ENCODE peak calls at places on chromosomes 11 and 22, in four cellular contexts. P, I, U and B are unnamed samples.

GRCh38 chr22:46606886-46607285 is 13.3 kb upstream of the GRAMD4 start:
- DNase-seq in P (no peak), I (no peak), U (no peak), B (no peak)

GRCh38 chr11:45994421-45995341 is 72.2 kb downstream of the LARGE2 start:
- DNase-seq in P (no peak), I (no peak), U (peak; percentile 89), B (no peak)

GRCh38 chr11:112878228-112878627 is 83.0 kb upstream of the NCAM1 start:
- DNase-seq in P (no peak), I (no peak), U (no peak), B (no peak)

GRCh38 chr11:97060184-97060583 is 670.4 kb downstream of the JRKL start:
- DNase-seq in P (no peak), I (no peak), U (no peak), B (no peak)

GRCh38 chr22:29994027-29994715 is 86.1 kb upstream of the HORMAD2 start:
- DNase-seq in P (no peak), I (no peak), U (no peak), B (no peak)

GRCh38 chr11:69009441-69010211 is 3.4 kb downstream of the MRGPRF start:
- DNase-seq in P (peak; percentile 56), I (no peak), U (no peak), B (no peak)

GRCh38 chr11:27205269-27205668 is 157.7 kb downstream of the CCDC34 start:
- DNase-seq in P (no peak), I (no peak), U (no peak), B (no peak)

GRCh38 chr11:61769946-61770683 is 17.7 kb downstream of the MYRF start:
- DNase-seq in P (no peak), I (no peak), U (no peak), B (no peak)

GRCh38 chr11:39668640-39669039 is 1790.8 kb downstream of the LRRC4C start:
- DNase-seq in P (no peak), I (no peak), U (no peak), B (no peak)

GRCh38 chr22:24809331-24809730 is 3.3 kb downstream of the SGSM1 start:
- DNase-seq in P (no peak), I (no peak), U (no peak), B (no peak)

GRCh38 chr22:24806663-24807001 is 621 bp downstream of the SGSM1 start:
- DNase-seq in P (no peak), I (no peak), U (no peak), B (no peak)

GRCh38 chr22:24807284-24807950 is 1.4 kb downstream of the SGSM1 start:
- DNase-seq in P (no peak), I (no peak), U (peak; percentile 42), B (peak; percentile 57)

GRCh38 chr22:24812950-24813349 is 6.9 kb downstream of the SGSM1 start:
- DNase-seq in P (no peak), I (no peak), U (no peak), B (no peak)

DNA sequence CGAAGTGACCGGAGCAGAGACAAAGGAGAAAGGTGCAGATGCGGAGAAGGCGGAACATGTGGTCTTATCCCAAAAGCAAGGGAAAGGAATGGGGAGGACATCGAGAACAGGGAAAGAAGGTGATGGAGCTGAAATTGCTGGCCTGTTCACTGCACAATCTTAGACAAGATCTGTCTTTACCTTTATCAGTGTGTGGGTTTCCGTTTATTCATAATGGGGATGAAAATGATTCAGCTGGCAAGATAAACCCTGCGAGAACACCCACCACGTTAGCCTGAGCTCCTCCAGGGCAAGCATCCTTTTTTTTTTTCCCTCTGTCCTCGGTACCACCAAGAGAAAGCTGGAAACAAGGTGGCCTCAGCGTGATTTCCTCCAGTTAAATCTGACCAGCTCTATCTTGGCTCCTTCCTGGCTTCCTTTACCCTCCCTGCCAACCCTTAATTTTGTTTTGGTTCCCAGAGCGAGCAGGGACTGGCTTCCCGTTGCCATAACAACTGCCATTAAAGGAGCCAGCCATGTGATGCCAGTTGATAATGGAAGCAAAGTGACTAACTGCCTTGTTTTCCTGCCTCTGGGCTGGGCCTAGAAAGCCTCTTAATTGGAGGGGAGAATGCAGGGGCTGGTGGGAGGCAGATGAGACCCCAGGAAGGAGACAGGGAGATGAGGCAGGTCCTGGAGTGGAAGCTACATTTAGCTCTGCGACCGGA is 4.2 kb downstream of the SGSM1 start:
- DNase-seq in P (no peak), I (no peak), U (peak; percentile 71), B (peak; percentile 44)
- H3K27ac ChIP-seq in P (no peak overlapping the region), I (no peak overlapping the region), U (no peak overlapping the region), B (peak overlapping the region; percentile 94)

GRCh38 chr11:118531597-118532084 is 649 bp downstream of the TMEM25 start:
- DNase-seq in P (no peak), I (no peak), U (no peak), B (no peak)

GRCh38 chr11:118530180-118530682 is 761 bp upstream of the TMEM25 start:
- DNase-seq in P (no peak), I (no peak), U (no peak), B (no peak)

GRCh38 chr11:118532852-118533768 is 2.1 kb downstream of the TMEM25 start:
- DNase-seq in P (no peak), I (no peak), U (no peak), B (no peak)

GRCh38 chr11:118530683-118531596 is at the start of gene TMEM25:
- DNase-seq in P (peak; percentile 92), I (peak; percentile 66), U (peak; percentile 79), B (no peak)

DNA sequence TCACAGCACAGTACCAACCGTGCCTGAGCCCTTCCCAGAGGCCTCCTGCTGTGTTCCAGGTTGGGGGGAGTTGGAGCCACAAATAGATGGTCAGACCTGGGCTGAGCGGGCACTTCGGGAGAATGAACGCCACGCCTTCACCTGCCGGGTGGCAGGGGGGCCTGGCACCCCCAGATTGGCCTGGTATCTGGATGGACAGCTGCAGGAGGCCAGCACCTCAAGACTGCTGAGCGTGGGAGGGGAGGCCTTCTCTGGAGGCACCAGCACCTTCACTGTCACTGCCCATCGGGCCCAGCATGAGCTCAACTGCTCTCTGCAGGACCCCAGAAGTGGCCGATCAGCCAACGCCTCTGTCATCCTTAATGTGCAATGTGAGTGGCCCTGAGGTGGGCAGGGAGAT is 1.1 kb downstream of the TMEM25 start:
- DNase-seq in P (no peak), I (no peak), U (no peak), B (no peak)
- H3K4me3 ChIP-seq in P (no peak overlapping the region), I (no peak overlapping the region), U (no peak overlapping the region), B (peak overlapping the region; percentile 83)

DNA sequence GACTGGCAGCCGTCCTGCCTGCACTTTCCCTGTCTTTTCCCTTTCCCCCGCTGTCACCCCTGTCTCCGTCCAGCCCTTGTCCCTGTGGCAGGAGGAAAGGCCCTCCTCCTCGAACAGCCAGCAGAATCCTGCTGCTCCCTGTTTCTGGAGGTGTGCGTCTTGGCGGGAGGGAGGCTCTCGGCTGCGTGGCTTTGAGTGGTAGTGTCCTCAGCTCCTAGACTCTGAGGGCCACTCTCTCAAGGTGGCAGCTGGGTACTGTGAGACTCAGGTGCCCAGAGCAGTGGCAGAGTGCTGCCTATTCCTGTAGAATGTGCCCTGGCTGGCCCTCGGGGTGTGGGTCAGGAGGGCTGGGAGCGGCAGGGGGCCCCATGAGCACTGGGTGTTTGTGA is 9.1 kb upstream of the RANBP1 start:
- DNase-seq in P (peak; percentile 61), I (no peak), U (no peak), B (no peak)
- H3K27ac ChIP-seq in P (no peak overlapping the region), I (no peak overlapping the region), U (no peak overlapping the region), B (no peak overlapping the region)

DNA sequence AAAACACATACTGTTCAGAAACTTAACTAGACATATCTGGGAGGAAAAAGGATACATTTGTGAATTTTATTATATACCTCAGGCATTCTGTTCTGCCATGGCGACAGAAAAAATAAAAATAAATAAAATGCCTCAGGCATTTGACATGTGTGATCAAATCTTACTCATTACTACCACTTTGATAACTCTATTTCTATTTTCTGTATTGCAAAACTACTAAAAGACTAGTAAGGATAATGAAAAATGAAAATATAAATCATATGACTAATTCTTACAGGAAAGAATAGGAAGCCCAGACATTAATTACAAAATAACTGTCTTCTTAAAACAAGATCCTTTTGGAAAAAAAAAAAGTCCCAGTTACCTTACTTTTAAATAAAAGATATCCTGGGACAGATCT is 5.3 kb downstream of the PICALM start:
- DNase-seq in P (no peak), I (no peak), U (no peak), B (no peak)
- H3K4me3 ChIP-seq in P (no peak overlapping the region), I (no peak overlapping the region), U (no peak overlapping the region), B (peak overlapping the region; percentile 81)

GRCh38 chr11:75276696-75277095 is 36.1 kb downstream of the TPBGL start:
- DNase-seq in P (peak; percentile 47), I (no peak), U (no peak), B (no peak)

GRCh38 chr11:75273989-75274391 is 33.4 kb downstream of the TPBGL start:
- DNase-seq in P (peak; percentile 75), I (no peak), U (no peak), B (no peak)

GRCh38 chr11:75273331-75273988 is 32.9 kb downstream of the TPBGL start:
- DNase-seq in P (peak; percentile 69), I (no peak), U (no peak), B (no peak)

GRCh38 chr11:75277211-75277805 is 36.7 kb downstream of the TPBGL start:
- DNase-seq in P (peak; percentile 57), I (no peak), U (no peak), B (no peak)

DNA sequence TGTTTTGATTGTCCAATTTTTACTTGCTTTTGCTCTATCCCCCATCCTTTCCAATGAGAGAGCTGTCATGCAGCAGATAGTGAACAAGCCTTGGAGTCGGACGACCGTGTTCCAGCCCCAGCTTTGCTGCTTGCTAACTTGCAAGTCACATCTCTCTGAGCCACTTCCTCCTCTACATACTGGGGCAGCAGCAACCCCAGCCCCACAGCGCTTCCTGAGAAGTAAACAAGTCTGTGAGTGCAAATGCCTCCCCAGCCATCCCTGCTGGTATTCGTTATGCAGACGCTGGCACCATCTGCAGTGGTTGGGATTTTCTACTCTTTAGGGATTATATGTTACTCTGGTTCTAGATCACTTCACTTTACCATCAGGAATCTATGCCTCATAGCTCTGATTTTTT is 35.0 kb downstream of the TPBGL start:
- DNase-seq in P (peak; percentile 94), I (peak; percentile 64), U (peak; percentile 48), B (no peak)
- H3K27ac ChIP-seq in P (peak overlapping the region; percentile 85), I (no peak overlapping the region), U (no peak overlapping the region), B (no peak overlapping the region)

DNA sequence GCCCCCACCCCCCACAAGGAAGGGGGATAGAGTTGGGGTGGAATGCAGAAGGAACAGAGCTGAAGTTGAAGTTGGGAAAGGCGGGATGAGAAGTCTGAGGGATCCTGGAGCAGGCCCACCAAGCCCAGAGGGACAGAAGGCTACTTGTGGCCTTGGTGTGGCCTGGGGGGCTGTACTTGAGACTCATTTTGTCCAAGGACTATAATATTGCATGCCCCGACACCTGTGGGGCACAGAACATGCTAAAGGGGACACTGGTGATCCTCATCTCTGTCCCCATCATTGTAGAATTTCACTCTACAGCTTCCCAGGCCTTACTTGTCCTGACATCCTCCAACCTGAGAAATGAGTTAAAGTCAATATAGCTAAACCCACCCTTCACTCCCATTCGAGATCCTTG is 1.3 kb downstream of the ESAM start:
- DNase-seq in P (no peak), I (no peak), U (no peak), B (no peak)
- H3K4me3 ChIP-seq in P (peak overlapping the region; percentile 62), I (no peak overlapping the region), U (no peak overlapping the region), B (peak overlapping the region; percentile 70)